ENCODE peak calls at places on chromosomes 2 and 18, in four cellular contexts. N, W, Y and O are unnamed samples.

GRCh38 chr2:105299290-105299689 is 30.2 kb downstream of the TGFBRAP1 start:
- DNase-seq in W (peak; percentile 62), Y (no peak), N (no peak), O (peak; percentile 57)

GRCh38 chr18:61749031-61749430 is 143.8 kb downstream of the RNF152 start:
- DNase-seq in W (no peak), N (no peak), Y (no peak), O (no peak)

GRCh38 chr2:218398437-218399390 is 954 bp upstream of the CTDSP1 start:
- DNase-seq in W (peak; percentile 73), N (peak; percentile 45), Y (no peak), O (peak; percentile 39)

GRCh38 chr2:181656450-181657261 is at the start of gene CERKL:
- DNase-seq in N (peak; percentile 2), W (peak; percentile 82), Y (peak; percentile 66), O (peak; percentile 90)

GRCh38 chr2:216216951-216217903 is 108.1 kb downstream of the XRCC5 start:
- DNase-seq in N (peak; percentile 71), W (peak; percentile 88), Y (no peak), O (no peak)

GRCh38 chr2:105739944-105740734 is 4.6 kb upstream of the NCK2 start:
- DNase-seq in N (no peak), W (no peak), Y (no peak), O (no peak)

GRCh38 chr18:7872569-7872968 is 305.5 kb downstream of the PTPRM start:
- DNase-seq in N (peak; percentile 62), Y (no peak), W (peak; percentile 45), O (no peak)

GRCh38 chr2:43593241-43593640 is 2.6 kb downstream of the THADA start:
- DNase-seq in Y (no peak), W (no peak), N (no peak), O (no peak)

GRCh38 chr2:232898592-232899541 is 28.8 kb downstream of the SNORC start:
- DNase-seq in N (peak; percentile 75), W (no peak), Y (no peak), O (no peak)

GRCh38 chr2:236597629-236598028 is 28.0 kb downstream of the ACKR3 start:
- DNase-seq in Y (no peak), N (no peak), W (no peak), O (no peak)

GRCh38 chr2:232860593-232861241 is 9.3 kb upstream of the SNORC start:
- DNase-seq in Y (no peak), N (no peak), W (peak; percentile 68), O (no peak)

GRCh38 chr2:238285653-238286082 is 2.7 kb downstream of the PER2 start:
- DNase-seq in N (peak; percentile 94), W (peak; percentile 94), Y (no peak), O (peak; percentile 48)

GRCh38 chr2:40325111-40325510 is 126.8 kb downstream of the SLC8A1 start:
- DNase-seq in N (no peak), Y (no peak), W (no peak), O (no peak)

GRCh38 chr2:231161252-231162035 is 36.6 kb upstream of the HTR2B start:
- DNase-seq in N (no peak), W (no peak), Y (no peak), O (no peak)

GRCh38 chr18:11167778-11168177 is 18.4 kb upstream of the PIEZO2 start:
- DNase-seq in W (no peak), N (peak; percentile 85), Y (no peak), O (no peak)
- H3K23ac ChIP-seq in W (no peak overlapping the region), N (no peak overlapping the region), Y (no peak overlapping the region), O (no peak overlapping the region)

GRCh38 chr18:22551536-22552151 is 133.9 kb upstream of the CTAGE1 start:
- DNase-seq in Y (no peak), W (no peak), N (peak; percentile 92), O (no peak)

GRCh38 chr18:22550861-22551260 is 133.1 kb upstream of the CTAGE1 start:
- DNase-seq in W (no peak), N (no peak), Y (no peak), O (no peak)

GRCh38 chr18:22550366-22550765 is 132.7 kb upstream of the CTAGE1 start:
- DNase-seq in W (no peak), Y (no peak), N (peak; percentile 56), O (no peak)

GRCh38 chr18:22552899-22553460 is 135.3 kb upstream of the CTAGE1 start:
- DNase-seq in Y (no peak), N (no peak), W (no peak), O (no peak)

DNA sequence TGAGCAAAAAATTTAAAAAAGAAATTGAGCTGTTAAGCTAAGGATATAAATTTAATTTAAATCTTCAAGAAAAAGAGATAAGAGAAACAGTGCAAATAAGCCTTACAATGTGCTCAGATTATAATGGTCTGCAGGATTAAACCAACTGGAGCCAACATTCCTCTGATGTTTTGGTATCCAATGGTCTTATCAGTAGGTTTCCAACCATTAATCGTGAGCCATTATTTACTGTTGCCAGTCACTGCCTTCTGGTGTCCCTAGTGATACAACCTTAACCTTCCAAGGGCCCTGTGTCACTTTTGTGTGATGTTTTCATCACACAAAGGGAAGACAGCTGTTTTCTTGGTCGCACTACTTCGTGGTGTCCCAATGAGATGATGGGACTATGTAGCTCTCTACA is 134.5 kb upstream of the CTAGE1 start:
- DNase-seq in Y (no peak), N (no peak), W (no peak), O (no peak)
- H2AK5ac ChIP-seq in Y (no peak overlapping the region), N (peak overlapping the region; percentile 87), W (no peak overlapping the region), O (no peak overlapping the region)

GRCh38 chr18:21457179-21457535 is 143.3 kb downstream of the ESCO1 start:
- DNase-seq in Y (no peak), W (no peak), N (peak; percentile 9), O (no peak)
- H4K5ac ChIP-seq in Y (no peak overlapping the region), W (no peak overlapping the region), N (no peak overlapping the region), O (no peak overlapping the region)

DNA sequence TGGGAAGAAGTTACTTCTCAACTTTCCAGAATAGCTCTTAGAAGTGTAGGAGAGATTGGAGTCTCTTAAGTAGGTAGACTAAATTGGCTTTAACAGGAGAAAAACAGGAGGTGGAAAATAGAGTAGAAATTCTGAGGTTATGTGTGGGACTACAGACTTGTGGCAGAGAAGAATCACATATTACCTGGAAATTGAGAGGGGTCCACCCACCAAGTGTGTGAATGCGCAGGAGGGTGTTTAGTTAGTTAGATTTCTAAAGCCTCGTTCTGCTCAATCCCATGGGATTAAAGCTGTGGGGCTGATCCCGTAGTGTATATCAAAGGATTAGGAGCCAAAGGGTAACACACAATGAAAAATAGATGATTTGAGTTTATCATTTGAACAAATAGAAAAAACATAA is 319.1 kb downstream of the TRIB2 start:
- DNase-seq in N (no peak), W (no peak), Y (no peak), O (no peak)
- H3K23ac ChIP-seq in N (no peak overlapping the region), W (no peak overlapping the region), Y (no peak overlapping the region), O (no peak overlapping the region)